ENCODE peak calls at places on chromosomes 13 and 19, in seven cellular contexts. C is IMR-90, G is lower leg skin, H is dorsolateral prefrontal cortex, A is astrocyte of the spinal cord, P is thyroid gland, N is PC-3. J is an unnamed sample.

GRCh38 chr13:19782049-19782726 is 557 bp downstream of the PSPC1 start:
- DNase-seq in P (peak; percentile 58), G (peak; percentile 87), A (peak; percentile 62), N (peak; percentile 26), C (peak; percentile 45), H (peak; percentile 50), J (peak; percentile 40)

GRCh38 chr19:44552324-44552723 is 22.8 kb upstream of the CEACAM20 start:
- DNase-seq in C (no peak), N (peak; percentile 60), G (no peak), H (no peak), P (peak; percentile 1), A (no peak), J (peak; percentile 31)

GRCh38 chr13:52348081-52348480 is 57.9 kb downstream of the THSD1 start:
- DNase-seq in H (no peak), A (peak; percentile 84), P (no peak), C (peak; percentile 88), G (no peak), N (no peak), J (peak; percentile 94)

GRCh38 chr13:112824429-112824828 is 134.6 kb downstream of the ATP11A start:
- DNase-seq in A (no peak), N (no peak), H (no peak), C (no peak), G (peak; percentile 31), P (no peak), J (no peak)

GRCh38 chr13:95100525-95101121 is 200.6 kb downstream of the ABCC4 start:
- DNase-seq in C (peak; percentile 77), G (no peak), H (no peak), A (peak; percentile 84), P (no peak), N (peak; percentile 97), J (peak; percentile 90)

GRCh38 chr19:53942001-53942786 is 20.5 kb upstream of the CACNG8 start:
- DNase-seq in P (no peak), H (no peak), A (no peak), N (peak; percentile 19), C (no peak), G (no peak), J (peak; percentile 10)

GRCh38 chr19:45100797-45101196 is 7.8 kb downstream of the PPP1R37 start:
- DNase-seq in C (peak; percentile 69), G (no peak), N (no peak), A (no peak), P (no peak), H (no peak), J (peak; percentile 47)

GRCh38 chr13:113364933-113365371 is 1.0 kb upstream of the GRTP1 start:
- DNase-seq in G (peak; percentile 88), A (no peak), P (no peak), C (no peak), N (no peak), H (no peak), J (no peak)

GRCh38 chr19:4620675-4621074 is 18.6 kb upstream of the TNFAIP8L1 start:
- DNase-seq in G (no peak), C (no peak), A (no peak), N (no peak), P (no peak), H (no peak), J (no peak)

GRCh38 chr19:16326401-16327130 is 1.9 kb downstream of the KLF2 start:
- DNase-seq in N (no peak), C (no peak), G (peak; percentile 88), P (no peak), A (no peak), H (no peak), J (no peak)

GRCh38 chr13:86476656-86477055 is 677.4 kb upstream of the SLITRK6 start:
- DNase-seq in P (no peak), G (no peak), H (no peak), N (no peak), C (no peak), A (no peak), J (no peak)

GRCh38 chr13:74258951-74259350 is 124.7 kb upstream of the KLF12 start:
- DNase-seq in A (no peak), H (no peak), G (no peak), N (no peak), C (no peak), P (no peak), J (no peak)

GRCh38 chr13:44151474-44151873 is 222.2 kb upstream of the SERP2 start:
- DNase-seq in C (no peak), A (no peak), N (no peak), P (no peak), G (no peak), H (no peak), J (no peak)

GRCh38 chr13:91185294-91185863 is 162.1 kb upstream of the MIR17HG start:
- DNase-seq in C (peak; percentile 0), P (no peak), G (no peak), A (peak; percentile 46), H (no peak), N (peak; percentile 54), J (peak; percentile 10)

GRCh38 chr19:14138576-14139265 is 2.3 kb upstream of the ASF1B start:
- DNase-seq in H (no peak), A (peak; percentile 47), C (peak; percentile 78), G (no peak), N (no peak), P (peak; percentile 78), J (peak; percentile 40)

GRCh38 chr13:95627590-95627989 is 16.9 kb downstream of the DZIP1 start:
- DNase-seq in H (no peak), N (no peak), G (no peak), P (no peak), A (peak; percentile 51), C (peak; percentile 79), J (peak; percentile 73)

GRCh38 chr19:39145180-39145953 is 19.8 kb downstream of the PAK4 start:
- DNase-seq in G (no peak), P (peak; percentile 59), N (no peak), H (peak; percentile 67), C (no peak), A (peak; percentile 31), J (no peak)

GRCh38 chr19:31274964-31275319 is 74.3 kb downstream of the TSHZ3 start:
- DNase-seq in N (no peak), P (no peak), G (no peak), A (no peak), C (no peak), H (no peak), J (no peak)

GRCh38 chr13:79246575-79246949 is 159.5 kb downstream of the RBM26 start:
- DNase-seq in A (no peak), N (peak; percentile 18), G (no peak), H (no peak), C (no peak), P (no peak), J (no peak)

GRCh38 chr13:79245937-79246574 is 160.0 kb downstream of the RBM26 start:
- DNase-seq in P (no peak), A (no peak), G (no peak), N (no peak), H (no peak), C (no peak), J (no peak)

GRCh38 chr13:79237981-79238380 is 168.1 kb downstream of the RBM26 start:
- DNase-seq in N (no peak), P (no peak), A (no peak), H (no peak), G (no peak), C (no peak), J (peak; percentile 1)

GRCh38 chr13:79241697-79242096 is 164.4 kb downstream of the RBM26 start:
- DNase-seq in A (no peak), G (no peak), P (no peak), N (no peak), H (no peak), C (no peak), J (no peak)
- H3K4me3 ChIP-seq in A (no peak overlapping the region), G (no peak overlapping the region), P (no peak overlapping the region), N (no peak overlapping the region), H (no peak overlapping the region), C (no peak overlapping the region), J (no peak overlapping the region)

GRCh38 chr13:41074523-41074922 is 13.2 kb downstream of the WBP4 start:
- DNase-seq in H (no peak), P (no peak), N (no peak), C (no peak), G (no peak), A (no peak), J (no peak)

GRCh38 chr13:41075485-41075884 is 14.2 kb downstream of the WBP4 start:
- DNase-seq in N (no peak), H (no peak), G (no peak), C (no peak), A (no peak), P (no peak), J (no peak)

GRCh38 chr13:41077475-41077874 is 16.2 kb downstream of the WBP4 start:
- DNase-seq in P (no peak), A (no peak), C (no peak), G (no peak), H (no peak), N (no peak), J (no peak)

GRCh38 chr13:41071775-41072174 is 10.5 kb downstream of the WBP4 start:
- DNase-seq in A (no peak), C (no peak), P (no peak), N (no peak), G (no peak), H (no peak), J (peak; percentile 34)

DNA sequence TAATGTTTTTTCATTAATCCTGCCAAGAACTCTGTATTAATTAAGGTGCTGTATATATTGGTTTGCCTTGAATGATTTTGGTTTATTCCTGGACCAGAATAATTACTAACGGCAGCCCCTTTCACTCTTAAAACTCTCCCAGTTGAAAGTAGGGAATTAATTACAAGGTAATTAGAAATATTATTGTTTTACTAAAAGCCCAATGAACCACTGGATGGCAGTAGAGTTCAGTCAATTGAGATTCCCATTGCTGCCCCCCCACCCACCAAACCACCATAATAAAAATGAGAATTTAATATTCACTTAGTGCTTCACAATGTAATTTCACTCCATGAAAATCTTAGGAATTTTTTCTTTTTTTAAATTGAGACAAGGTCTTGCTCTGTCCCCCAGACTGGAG is 13.7 kb downstream of the WBP4 start:
- DNase-seq in C (peak; percentile 49), N (peak; percentile 46), P (no peak), H (no peak), G (no peak), A (peak; percentile 37), J (peak; percentile 56)
- TF ChIP-seq CTCF in C (peak; percentile 76), N (peak; percentile 61), P (peak; percentile 55), H (peak; percentile 67), G (no peak), A (peak; percentile 56), J (peak; percentile 50)

GRCh38 chr19:5850743-5851293 is 431 bp downstream of the FUT3 start:
- DNase-seq in H (no peak), A (peak; percentile 55), C (peak; percentile 53), N (peak; percentile 90), P (peak; percentile 86), G (no peak), J (peak; percentile 65)
- H3K4me3 ChIP-seq in H (no peak overlapping the region), A (no peak overlapping the region), C (no peak overlapping the region), N (peak overlapping the region; percentile 46), P (no peak overlapping the region), G (no peak overlapping the region), J (no peak overlapping the region)

DNA sequence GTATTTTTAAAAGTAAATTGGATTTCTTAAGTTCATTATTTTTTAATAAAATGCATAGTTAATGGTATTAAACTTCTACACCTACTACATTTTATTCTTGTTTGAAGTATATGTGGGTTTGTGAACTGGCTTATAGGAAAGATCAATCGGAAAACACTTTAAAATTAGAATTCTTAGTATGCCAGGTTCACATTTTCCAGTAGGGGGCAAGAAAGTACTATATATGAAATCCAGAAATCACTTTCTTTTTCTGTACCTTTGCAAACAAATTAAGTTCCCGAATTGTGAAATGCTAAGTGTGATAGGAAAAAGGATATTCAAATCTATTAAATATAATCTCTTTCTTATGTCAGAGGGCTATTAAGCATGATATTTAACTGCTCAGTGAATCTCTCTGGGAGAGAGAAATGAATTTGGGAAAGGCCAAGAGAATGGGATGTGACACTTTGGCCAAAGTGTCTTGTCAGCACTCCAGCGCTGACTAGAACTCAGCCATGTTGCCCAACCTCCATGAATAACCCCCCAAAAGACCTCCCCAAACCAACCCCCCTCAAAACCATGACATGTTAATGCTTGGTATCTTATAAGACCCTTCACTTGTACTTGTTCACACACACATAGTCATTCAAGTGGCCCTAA is 122.6 kb upstream of the SLC10A2 start:
- DNase-seq in C (no peak), P (no peak), A (peak; percentile 64), G (no peak), H (no peak), N (peak; percentile 48), J (peak; percentile 23)
- TF ChIP-seq CTCF in C (peak; percentile 19), P (peak; percentile 43), A (peak; percentile 52), G (no peak), H (peak; percentile 71), N (peak; percentile 72), J (peak; percentile 41)

J was measured in fibroblast of mammary gland.